ENCODE peak calls at places on chromosomes 11 and 22, in eight cellular contexts. K, Q, T, S, I, M, P and W are unnamed samples.

GRCh38 chr11:64251986-64252837 is 882 bp downstream of the PLCB3 start:
- DNase-seq in K (peak; percentile 74), Q (no peak), T (no peak), S (peak; percentile 52), I (peak; percentile 85), M (no peak), P (no peak), W (no peak)

GRCh38 chr11:72231396-72232259 is 7.1 kb downstream of the INPPL1 start:
- DNase-seq in K (no peak), Q (no peak), T (no peak), S (no peak), I (peak; percentile 41), M (no peak), P (no peak), W (no peak)

GRCh38 chr22:39622881-39623367 is 52.4 kb downstream of the CACNA1I start:
- DNase-seq in K (peak; percentile 86), Q (peak; percentile 86), T (peak; percentile 66), S (peak; percentile 40), I (peak; percentile 81), M (peak; percentile 51), P (peak; percentile 9), W (peak; percentile 64)

GRCh38 chr11:12270215-12270797 is 107.1 kb upstream of the PARVA start:
- DNase-seq in K (no peak), Q (no peak), T (no peak), S (no peak), I (no peak), M (no peak), P (no peak), W (no peak)

GRCh38 chr11:69518081-69518950 is 36.9 kb downstream of the LINC01488 start:
- DNase-seq in K (no peak), Q (no peak), T (no peak), S (no peak), I (peak; percentile 10), M (no peak), P (peak; percentile 94), W (no peak)

GRCh38 chr11:10117709-10118341 is 176.2 kb downstream of the SBF2 start:
- DNase-seq in K (no peak), Q (no peak), T (no peak), S (no peak), I (no peak), M (no peak), P (peak; percentile 32), W (no peak)

GRCh38 chr22:37623075-37624016 is 14.7 kb downstream of the GGA1 start:
- DNase-seq in K (peak; percentile 84), Q (peak; percentile 85), T (peak; percentile 78), S (peak; percentile 63), I (peak; percentile 85), M (peak; percentile 65), P (peak; percentile 43), W (peak; percentile 76)

GRCh38 chr11:124174001-124174400 is 9.1 kb upstream of the OR10D3 start:
- DNase-seq in K (no peak), Q (peak; percentile 49), T (peak; percentile 57), S (no peak), I (no peak), M (no peak), P (peak; percentile 64), W (no peak)

GRCh38 chr11:105609341-105609781 is 512 bp upstream of the GRIA4 start:
- DNase-seq in K (no peak), Q (peak; percentile 51), T (peak; percentile 23), S (no peak), I (no peak), M (no peak), P (peak; percentile 17), W (no peak)

GRCh38 chr11:35364101-35364780 is 55.1 kb downstream of the SLC1A2 start:
- DNase-seq in K (peak; percentile 87), Q (no peak), T (no peak), S (peak; percentile 76), I (peak; percentile 62), M (peak; percentile 71), P (peak; percentile 86), W (no peak)

GRCh38 chr11:128565881-128566280 is 21.5 kb downstream of the ETS1 start:
- DNase-seq in K (no peak), Q (no peak), T (no peak), S (peak; percentile 22), I (no peak), M (no peak), P (no peak), W (no peak)

GRCh38 chr11:120168108-120168959 is 30.4 kb upstream of the TRIM29 start:
- DNase-seq in K (no peak), Q (no peak), T (no peak), S (no peak), I (peak; percentile 52), M (peak; percentile 4), P (peak; percentile 37), W (no peak)

GRCh38 chr11:66749091-66749490 is 20.1 kb upstream of the SPTBN2 start:
- DNase-seq in K (no peak), Q (no peak), T (no peak), S (no peak), I (no peak), M (no peak), P (no peak), W (no peak)

GRCh38 chr11:61967177-61967923 is at the start of gene FTH1:
- DNase-seq in K (peak; percentile 96), Q (peak; percentile 87), T (peak; percentile 95), S (peak; percentile 94), I (peak; percentile 96), M (peak; percentile 86), P (peak; percentile 88), W (peak; percentile 86)

GRCh38 chr11:77093987-77094840 is 8.4 kb upstream of the OMP start:
- DNase-seq in K (peak; percentile 29), Q (no peak), T (no peak), S (no peak), I (peak; percentile 41), M (no peak), P (no peak), W (no peak)

GRCh38 chr11:34978236-34979191 is 62.1 kb downstream of the PDHX start:
- DNase-seq in K (no peak), Q (peak; percentile 36), T (peak; percentile 6), S (no peak), I (no peak), M (no peak), P (no peak), W (no peak)

GRCh38 chr11:66115638-66116410 is 45.8 kb downstream of the PACS1 start:
- DNase-seq in K (no peak), Q (no peak), T (no peak), S (no peak), I (no peak), M (no peak), P (peak; percentile 20), W (no peak)

GRCh38 chr11:96257972-96258951 is 84.7 kb downstream of the MAML2 start:
- DNase-seq in K (no peak), Q (no peak), T (no peak), S (no peak), I (no peak), M (no peak), P (peak; percentile 58), W (peak; percentile 34)

GRCh38 chr11:9601041-9601875 is 27.8 kb downstream of the WEE1 start:
- DNase-seq in K (peak; percentile 74), Q (peak; percentile 69), T (no peak), S (no peak), I (no peak), M (no peak), P (peak; percentile 89), W (peak; percentile 18)

GRCh38 chr11:64186205-64187165 is 514 bp downstream of the STIP1 start:
- DNase-seq in K (no peak), Q (no peak), T (peak; percentile 28), S (peak; percentile 49), I (no peak), M (no peak), P (peak; percentile 2), W (peak; percentile 17)

GRCh38 chr11:92211576-92212167 is 12.9 kb upstream of the FAT3 start:
- DNase-seq in K (no peak), Q (peak; percentile 62), T (peak; percentile 61), S (no peak), I (no peak), M (no peak), P (peak; percentile 33), W (no peak)

GRCh38 chr11:3022300-3022967 is 30.3 kb upstream of the NAP1L4 start:
- DNase-seq in K (no peak), Q (no peak), T (no peak), S (no peak), I (no peak), M (no peak), P (peak; percentile 73), W (no peak)

GRCh38 chr11:26286472-26287066 is 45.4 kb upstream of the ANO3 start:
- DNase-seq in K (no peak), Q (peak; percentile 43), T (peak; percentile 62), S (no peak), I (no peak), M (no peak), P (peak; percentile 37), W (no peak)

GRCh38 chr22:16987822-16988221 is 20.2 kb downstream of the GAB4 start:
- DNase-seq in K (no peak), Q (no peak), T (no peak), S (no peak), I (no peak), M (no peak), P (no peak), W (no peak)
- H3K9me3 ChIP-seq in K (peaks cover 8% of the 10 kb centered on the region), Q (peaks cover 10% of the 10 kb centered on the region), T (peaks cover 3% of the 10 kb centered on the region), S (no peaks in the 10 kb centered on the region), I (peaks cover 7% of the 10 kb centered on the region), M (peaks cover 4% of the 10 kb centered on the region), P (peaks cover 12% of the 10 kb centered on the region), W (peaks cover 9% of the 10 kb centered on the region)

GRCh38 chr11:48384670-48385069 is 18.4 kb upstream of the OR4C5 start:
- DNase-seq in K (no peak), Q (no peak), T (no peak), S (no peak), I (no peak), M (no peak), P (no peak), W (no peak)
- TF ChIP-seq CTCF in K (no peak), Q (peak; percentile 38), T (no peak), S (no peak), I (no peak), M (no peak), P (no peak), W (no peak)

GRCh38 chr11:46382644-46383403 is 1.4 kb downstream of the MDK start:
- DNase-seq in K (peak; percentile 58), Q (peak; percentile 75), T (peak; percentile 70), S (peak; percentile 47), I (no peak), M (no peak), P (peak; percentile 46), W (no peak)
- H3K27ac ChIP-seq in K (no peak overlapping the region), Q (no peak overlapping the region), T (peak overlapping the region; percentile 98), S (no peak overlapping the region), I (no peak overlapping the region), M (peak overlapping the region; percentile 91), P (no peak overlapping the region), W (no peak overlapping the region)

GRCh38 chr11:90809581-90809980 is 586.7 kb upstream of the CHORDC1 start:
- DNase-seq in K (no peak), Q (no peak), T (no peak), S (no peak), I (no peak), M (no peak), P (no peak), W (no peak)
- H3K9me3 ChIP-seq in K (no peaks in the 10 kb centered on the region), Q (no peaks in the 10 kb centered on the region), T (no peaks in the 10 kb centered on the region), S (no peaks in the 10 kb centered on the region), I (no peaks in the 10 kb centered on the region), M (no peaks in the 10 kb centered on the region), P (peaks cover 12% of the 10 kb centered on the region), W (no peaks in the 10 kb centered on the region)